ENCODE peak calls at places on chromosomes 2 and 18, in five cellular contexts. I is coronary artery, G is heart right ventricle, K is fibroblast of lung, Z is lower lobe of right lung. X is an unnamed sample.

GRCh38 chr2:84785950-84786349 is 94.9 kb downstream of the TRABD2A start:
- DNase-seq in I (no peak), G (no peak), K (no peak), Z (no peak), X (no peak)

GRCh38 chr2:30078521-30078920 is 68.3 kb upstream of the YPEL5 start:
- DNase-seq in I (no peak), G (no peak), K (no peak), Z (no peak), X (no peak)

GRCh38 chr2:102520009-102520408 is 47.0 kb downstream of the SLC9A4 start:
- DNase-seq in I (no peak), G (no peak), K (no peak), Z (no peak), X (no peak)

GRCh38 chr2:1707771-1708351 is 36.5 kb downstream of the PXDN start:
- DNase-seq in I (peak; percentile 88), G (peak; percentile 86), K (peak; percentile 94), Z (no peak), X (peak; percentile 43)

GRCh38 chr2:241842620-241843211 is 16.0 kb downstream of the PDCD1 start:
- DNase-seq in I (peak; percentile 79), G (peak; percentile 60), K (no peak), Z (peak; percentile 75), X (peak; percentile 50)

GRCh38 chr18:49041677-49042570 is 91.2 kb upstream of the SMAD7 start:
- DNase-seq in I (no peak), G (peak; percentile 66), K (peak; percentile 47), Z (no peak), X (no peak)

GRCh38 chr2:240965905-240966456 is 32.4 kb upstream of the SNED1 start:
- DNase-seq in I (no peak), G (no peak), K (no peak), Z (peak; percentile 47), X (no peak)

GRCh38 chr18:5937086-5937485 is 41.8 kb upstream of the TMEM200C start:
- DNase-seq in I (no peak), G (no peak), K (no peak), Z (no peak), X (no peak)

GRCh38 chr2:24909555-24910177 is 10.4 kb downstream of the ADCY3 start:
- DNase-seq in I (no peak), G (no peak), K (peak; percentile 68), Z (no peak), X (no peak)

GRCh38 chr18:79487198-79488165 is 91.8 kb downstream of the NFATC1 start:
- DNase-seq in I (no peak), G (no peak), K (no peak), Z (peak; percentile 45), X (peak; percentile 45)
- TF ChIP-seq CTCF in I (no peak), G (no peak), K (no peak), Z (no peak), X (no peak)

GRCh38 chr18:269480-270090 is 1.7 kb upstream of the THOC1 start:
- DNase-seq in I (no peak), G (no peak), K (no peak), Z (no peak), X (no peak)

GRCh38 chr18:274313-274712 is 6.5 kb upstream of the THOC1 start:
- DNase-seq in I (no peak), G (no peak), K (no peak), Z (no peak), X (no peak)

GRCh38 chr18:272650-273049 is 4.8 kb upstream of the THOC1 start:
- DNase-seq in I (no peak), G (no peak), K (no peak), Z (no peak), X (no peak)

GRCh38 chr18:273525-273924 is 5.7 kb upstream of the THOC1 start:
- DNase-seq in I (no peak), G (no peak), K (no peak), Z (no peak), X (no peak)

GRCh38 chr18:275486-275885 is 7.6 kb upstream of the THOC1 start:
- DNase-seq in I (no peak), G (no peak), K (no peak), Z (peak; percentile 61), X (no peak)
- TF ChIP-seq CTCF in I (no peak), G (no peak), K (no peak), Z (no peak), X (no peak)

GRCh38 chr2:165087933-165088901 is 115.6 kb downstream of the SCN3A start:
- DNase-seq in I (no peak), G (no peak), K (no peak), Z (no peak), X (no peak)
- TF ChIP-seq CTCF in I (no peak), G (peak; percentile 16), K (no peak), Z (no peak), X (peak; percentile 24)

GRCh38 chr2:40540026-40540425 is 88.1 kb upstream of the SLC8A1 start:
- DNase-seq in I (no peak), G (no peak), K (no peak), Z (no peak), X (no peak)

GRCh38 chr2:40545645-40546044 is 93.8 kb upstream of the SLC8A1 start:
- DNase-seq in I (no peak), G (no peak), K (no peak), Z (no peak), X (no peak)

GRCh38 chr2:40544072-40544471 is 92.2 kb upstream of the SLC8A1 start:
- DNase-seq in I (no peak), G (no peak), K (no peak), Z (no peak), X (no peak)

GRCh38 chr2:40546792-40547191 is 94.9 kb upstream of the SLC8A1 start:
- DNase-seq in I (no peak), G (no peak), K (no peak), Z (no peak), X (no peak)

DNA sequence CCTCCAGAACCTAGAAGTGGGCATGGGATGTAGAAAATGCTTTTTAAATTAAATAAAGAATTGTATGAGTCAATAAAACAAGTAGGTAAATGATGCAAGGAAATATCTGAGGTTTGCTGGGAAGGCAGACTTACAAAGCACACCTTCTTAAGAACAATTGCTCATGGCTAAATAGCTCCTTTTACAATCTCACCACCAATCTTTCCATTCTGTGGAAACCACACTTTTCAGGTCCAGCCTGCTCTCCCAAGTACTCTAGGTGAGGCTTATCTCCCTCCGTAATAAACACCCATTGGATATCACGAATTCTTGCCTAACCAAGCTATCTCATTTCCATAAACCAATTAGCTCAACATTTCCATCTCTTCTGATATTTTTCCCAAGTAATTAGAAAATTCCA is 91.5 kb upstream of the SLC8A1 start:
- DNase-seq in I (no peak), G (no peak), K (no peak), Z (no peak), X (no peak)
- TF ChIP-seq CTCF in I (no peak), G (no peak), K (no peak), Z (no peak), X (no peak)

DNA sequence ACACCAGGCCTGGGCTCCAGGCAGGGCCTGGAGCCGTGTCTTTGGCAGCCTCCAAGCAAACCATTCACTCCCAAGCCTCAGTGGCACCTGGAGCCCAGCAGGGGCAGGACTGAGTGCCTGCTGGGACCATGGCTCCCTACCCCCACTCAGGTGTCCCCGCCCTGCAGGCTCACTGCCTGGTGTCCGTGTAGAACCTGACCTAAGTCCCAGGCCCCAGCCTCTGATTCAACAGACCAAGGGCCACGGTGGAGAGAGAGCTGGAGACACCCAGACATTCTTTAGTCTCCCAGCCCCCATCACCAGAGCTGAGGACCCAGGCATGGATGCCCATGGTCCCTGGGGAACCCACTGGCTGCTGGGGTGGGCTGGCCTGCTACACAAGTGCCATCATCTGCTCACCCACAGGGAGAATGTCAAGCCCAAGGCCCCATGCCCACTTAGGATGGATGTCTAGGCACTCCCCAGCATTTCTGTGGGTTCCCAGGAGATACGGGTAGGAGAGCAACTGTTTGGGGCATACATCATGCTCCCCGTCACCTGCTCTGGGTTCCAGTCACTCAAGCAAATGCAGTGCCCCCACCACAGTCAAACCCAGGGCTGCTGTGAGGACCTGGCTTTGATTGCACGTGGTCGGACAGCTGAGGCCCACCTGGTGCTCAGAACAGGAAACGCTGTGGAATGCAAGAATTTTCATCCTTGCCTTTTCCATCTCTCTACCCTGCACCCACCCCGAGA is 42.9 kb upstream of the ATG16L1 start:
- DNase-seq in I (no peak), G (no peak), K (peak; percentile 9), Z (no peak), X (no peak)
- TF ChIP-seq CTCF in I (no peak), G (no peak), K (no peak), Z (no peak), X (no peak)

DNA sequence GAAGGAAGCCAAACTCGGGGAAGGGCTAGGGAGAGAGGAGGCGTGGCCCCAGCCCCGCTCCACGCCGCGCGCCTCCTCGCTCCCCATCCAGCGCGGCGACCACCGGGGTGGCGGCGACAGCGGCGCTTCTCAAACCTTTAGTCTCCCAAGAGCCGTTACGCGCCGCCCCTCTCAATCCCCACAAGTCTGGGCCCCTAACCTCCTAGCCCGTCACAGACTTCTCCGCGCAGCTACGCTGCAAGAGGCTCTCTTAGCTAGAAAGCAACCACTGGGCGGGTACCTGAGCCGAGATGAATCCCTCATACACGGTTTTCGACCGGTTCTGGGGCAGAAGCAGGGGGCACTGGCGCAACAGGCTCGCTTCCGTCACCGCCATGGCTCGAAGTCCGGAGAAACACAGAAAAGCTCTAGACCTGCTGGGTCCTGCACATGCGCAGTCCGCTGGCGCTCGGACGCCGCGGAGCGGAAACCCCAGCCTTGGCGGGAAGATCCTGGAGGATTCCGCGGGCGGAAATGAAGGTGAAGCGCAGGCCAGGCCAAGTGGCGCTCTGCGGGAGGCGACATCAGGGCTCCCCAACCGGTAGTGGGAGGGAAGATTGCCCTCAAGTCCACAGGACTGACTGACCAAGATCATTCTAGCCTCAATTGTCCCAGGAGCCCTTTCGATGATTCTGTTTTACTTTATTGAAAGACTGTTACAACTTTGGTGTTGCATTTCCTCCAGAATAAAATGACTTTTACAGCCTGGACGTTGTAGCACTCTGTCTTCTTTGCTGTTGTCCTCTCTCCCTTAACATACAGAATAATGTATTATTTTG is at the start of gene FANCL:
- DNase-seq in I (peak; percentile 89), G (peak; percentile 90), K (peak; percentile 77), Z (peak; percentile 92), X (peak; percentile 94)
- TF ChIP-seq CTCF in I (no peak), G (no peak), K (no peak), Z (no peak), X (no peak)

GRCh38 chr2:163785162-163785561 is 49.4 kb upstream of the FIGN start:
- DNase-seq in I (no peak), G (no peak), K (no peak), Z (no peak), X (no peak)
- TF ChIP-seq CTCF in I (no peak), G (no peak), K (no peak), Z (no peak), X (no peak)

GRCh38 chr2:185202928-185203327 is 535.7 kb upstream of the FSIP2 start:
- DNase-seq in I (no peak), G (no peak), K (no peak), Z (no peak), X (no peak)

GRCh38 chr2:185202416-185202815 is 536.2 kb upstream of the FSIP2 start:
- DNase-seq in I (no peak), G (no peak), K (no peak), Z (no peak), X (no peak)

GRCh38 chr2:185208261-185208660 is 530.3 kb upstream of the FSIP2 start:
- DNase-seq in I (no peak), G (no peak), K (peak; percentile 34), Z (no peak), X (no peak)
- TF ChIP-seq CTCF in I (no peak), G (peak; percentile 12), K (no peak), Z (no peak), X (no peak)

GRCh38 chr2:28568533-28568932 is 72.7 kb downstream of the PLB1 start:
- DNase-seq in I (no peak), G (no peak), K (peak; percentile 11), Z (no peak), X (no peak)
- TF ChIP-seq CTCF in I (no peak), G (no peak), K (no peak), Z (no peak), X (no peak)

X was measured in right lobe of liver.